ENCODE peak calls at places on chromosome 13, in five cellular contexts. M is lung, H is spleen, J is thoracic aorta, I is ovary. D is an unnamed sample.

GRCh38 chr13:29457299-29457698 is 138.2 kb downstream of the SLC7A1 start:
- DNase-seq in M (no peak), H (no peak), J (no peak), I (no peak), D (no peak)

GRCh38 chr13:28819748-28820098 is 416 bp upstream of the MTUS2 start:
- DNase-seq in M (no peak), H (no peak), J (no peak), I (peak; percentile 25), D (no peak)

GRCh38 chr13:97512732-97513131 is 78.8 kb downstream of the RAP2A start:
- DNase-seq in M (no peak), H (no peak), J (no peak), I (no peak), D (no peak)

GRCh38 chr13:100330662-100331061 is 241.8 kb downstream of the PCCA start:
- DNase-seq in M (no peak), H (no peak), J (no peak), I (no peak), D (no peak)

GRCh38 chr13:67071918-67072598 is 158.1 kb downstream of the PCDH9 start:
- DNase-seq in M (no peak), H (no peak), J (no peak), I (no peak), D (no peak)

GRCh38 chr13:74290324-74290773 is 156.1 kb upstream of the KLF12 start:
- DNase-seq in M (no peak), H (no peak), J (no peak), I (peak; percentile 25), D (no peak)

GRCh38 chr13:73428137-73428536 is 369.3 kb downstream of the KLF5 start:
- DNase-seq in M (no peak), H (no peak), J (no peak), I (no peak), D (no peak)

GRCh38 chr13:48066310-48066989 is 28.5 kb downstream of the MED4 start:
- DNase-seq in M (no peak), H (no peak), J (no peak), I (no peak), D (no peak)

GRCh38 chr13:36445806-36446423 is 13.6 kb downstream of the CCNA1 start:
- DNase-seq in M (no peak), H (no peak), J (no peak), I (no peak), D (no peak)

GRCh38 chr13:78030351-78030750 is 111.7 kb upstream of the EDNRB start:
- DNase-seq in M (no peak), H (no peak), J (no peak), I (no peak), D (no peak)

GRCh38 chr13:78029891-78030290 is 111.3 kb upstream of the EDNRB start:
- DNase-seq in M (no peak), H (no peak), J (no peak), I (no peak), D (no peak)

GRCh38 chr13:78032132-78032531 is 113.5 kb upstream of the EDNRB start:
- DNase-seq in M (no peak), H (no peak), J (no peak), I (no peak), D (no peak)

GRCh38 chr13:78040431-78040830 is 121.8 kb upstream of the EDNRB start:
- DNase-seq in M (no peak), H (no peak), J (no peak), I (no peak), D (no peak)

DNA sequence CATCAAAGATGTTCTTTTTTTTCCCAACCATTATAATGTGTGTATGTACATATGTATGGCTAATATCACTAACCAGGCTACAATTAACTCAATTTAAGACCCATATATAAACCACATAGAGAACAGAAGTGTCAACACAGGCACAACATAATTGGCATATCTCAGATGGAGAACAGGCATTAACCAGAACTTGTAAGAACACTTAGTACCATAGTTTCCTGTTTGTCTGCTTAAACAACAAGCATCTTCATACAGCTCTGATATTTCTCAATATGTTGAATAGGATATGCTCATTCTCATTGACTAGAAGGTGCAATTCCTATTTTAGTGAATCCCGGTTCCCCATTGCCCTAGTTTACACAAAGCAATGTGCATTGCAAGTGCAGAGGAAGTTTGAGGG is 116.9 kb upstream of the EDNRB start:
- DNase-seq in M (no peak), H (no peak), J (no peak), I (no peak), D (no peak)
- H3K4me1 ChIP-seq in M (peaks cover 3% of the 10 kb centered on the region), H (no peaks in the 10 kb centered on the region), J (no peaks in the 10 kb centered on the region), I (no peaks in the 10 kb centered on the region), D (no peaks in the 10 kb centered on the region)

DNA sequence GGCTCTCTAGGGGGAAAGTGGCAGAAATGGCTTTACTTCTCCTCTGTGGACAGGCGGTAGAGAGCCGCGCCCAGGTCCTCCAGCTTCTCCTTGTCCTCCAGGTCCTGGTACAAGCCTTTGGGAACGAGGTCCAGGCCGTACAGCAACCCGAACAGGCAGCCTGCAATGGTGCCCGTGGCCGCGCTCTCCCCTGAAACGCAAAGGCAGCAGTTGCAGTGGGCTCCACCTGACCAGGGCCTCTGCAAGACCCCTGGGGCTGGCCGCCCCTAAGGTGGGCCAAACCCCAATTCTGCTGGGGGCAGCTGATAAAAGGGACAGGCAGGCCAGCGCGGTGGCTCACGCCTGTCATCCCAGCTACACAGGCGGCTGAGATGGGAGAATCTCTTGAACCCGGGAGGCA is 30.5 kb downstream of the ADPRHL1 start:
- DNase-seq in M (no peak), H (no peak), J (no peak), I (no peak), D (no peak)
- H3K27ac ChIP-seq in M (no peak overlapping the region), H (peak overlapping the region; percentile 56), J (no peak overlapping the region), I (no peak overlapping the region), D (no peak overlapping the region)

GRCh38 chr13:105031306-105031705 is 1504.2 kb downstream of the EFNB2 start:
- DNase-seq in M (no peak), H (no peak), J (no peak), I (no peak), D (no peak)

GRCh38 chr13:105035092-105035491 is 1500.4 kb downstream of the EFNB2 start:
- DNase-seq in M (no peak), H (no peak), J (no peak), I (no peak), D (no peak)

GRCh38 chr13:105037064-105037463 is 1498.4 kb downstream of the EFNB2 start:
- DNase-seq in M (no peak), H (no peak), J (no peak), I (no peak), D (no peak)

GRCh38 chr13:105030851-105031250 is 1504.6 kb downstream of the EFNB2 start:
- DNase-seq in M (no peak), H (no peak), J (no peak), I (no peak), D (no peak)

DNA sequence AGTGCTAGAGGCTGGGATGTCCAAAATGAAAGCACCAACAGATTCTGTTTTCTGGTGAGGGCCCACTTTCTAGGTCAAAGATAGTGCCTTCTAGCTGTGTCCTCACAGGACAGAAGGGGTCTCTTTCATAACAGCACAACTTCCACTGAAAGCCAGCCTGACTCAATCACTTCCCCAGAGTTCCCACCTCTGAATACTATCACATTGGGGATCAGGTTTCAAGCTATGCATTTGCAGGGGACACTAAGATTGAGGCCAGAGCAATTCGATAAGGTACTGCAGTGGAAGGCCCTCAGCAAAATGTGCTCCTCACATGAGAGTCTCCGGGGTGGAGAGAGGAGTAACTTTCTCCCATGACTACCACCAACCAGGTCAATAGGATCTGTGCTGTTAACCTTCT is 1501.5 kb downstream of the EFNB2 start:
- DNase-seq in M (no peak), H (no peak), J (no peak), I (no peak), D (no peak)
- H3K4me3 ChIP-seq in M (no peak overlapping the region), H (no peak overlapping the region), J (no peak overlapping the region), I (no peak overlapping the region), D (no peak overlapping the region)

GRCh38 chr13:80408270-80408669 is 67.3 kb upstream of the SPRY2 start:
- DNase-seq in M (no peak), H (no peak), J (no peak), I (no peak), D (no peak)
- H3K4me1 ChIP-seq in M (no peaks in the 10 kb centered on the region), H (no peaks in the 10 kb centered on the region), J (no peaks in the 10 kb centered on the region), I (no peaks in the 10 kb centered on the region), D (no peaks in the 10 kb centered on the region)

GRCh38 chr13:112770504-112770903 is 80.7 kb downstream of the ATP11A start:
- DNase-seq in M (no peak), H (no peak), J (no peak), I (no peak), D (peak; percentile 14)

GRCh38 chr13:112771877-112772538 is 82.2 kb downstream of the ATP11A start:
- DNase-seq in M (no peak), H (peak; percentile 20), J (no peak), I (no peak), D (no peak)

GRCh38 chr13:112772539-112772909 is 82.7 kb downstream of the ATP11A start:
- DNase-seq in M (no peak), H (peak; percentile 53), J (no peak), I (no peak), D (no peak)

GRCh38 chr13:112772929-112773328 is 83.1 kb downstream of the ATP11A start:
- DNase-seq in M (no peak), H (peak; percentile 34), J (no peak), I (no peak), D (no peak)

GRCh38 chr13:112771139-112771876 is 81.5 kb downstream of the ATP11A start:
- DNase-seq in M (no peak), H (peak; percentile 35), J (no peak), I (no peak), D (no peak)
- H3K27ac ChIP-seq in M (peak overlapping the region; percentile 34), H (no peak overlapping the region), J (no peak overlapping the region), I (no peak overlapping the region), D (no peak overlapping the region)

GRCh38 chr13:104976964-104977363 is 1558.5 kb downstream of the EFNB2 start:
- DNase-seq in M (no peak), H (no peak), J (no peak), I (no peak), D (no peak)
- H3K4me3 ChIP-seq in M (no peak overlapping the region), H (no peak overlapping the region), J (no peak overlapping the region), I (no peak overlapping the region), D (no peak overlapping the region)

GRCh38 chr13:110716235-110716505 is 2.7 kb downstream of the ING1 start:
- DNase-seq in M (peak; percentile 52), H (no peak), J (no peak), I (no peak), D (peak; percentile 63)
- H3K4me1 ChIP-seq in M (peaks cover 4% of the 10 kb centered on the region), H (peaks cover 40% of the 10 kb centered on the region), J (peaks cover 26% of the 10 kb centered on the region), I (peaks cover 3% of the 10 kb centered on the region), D (peaks cover 22% of the 10 kb centered on the region)

DNA sequence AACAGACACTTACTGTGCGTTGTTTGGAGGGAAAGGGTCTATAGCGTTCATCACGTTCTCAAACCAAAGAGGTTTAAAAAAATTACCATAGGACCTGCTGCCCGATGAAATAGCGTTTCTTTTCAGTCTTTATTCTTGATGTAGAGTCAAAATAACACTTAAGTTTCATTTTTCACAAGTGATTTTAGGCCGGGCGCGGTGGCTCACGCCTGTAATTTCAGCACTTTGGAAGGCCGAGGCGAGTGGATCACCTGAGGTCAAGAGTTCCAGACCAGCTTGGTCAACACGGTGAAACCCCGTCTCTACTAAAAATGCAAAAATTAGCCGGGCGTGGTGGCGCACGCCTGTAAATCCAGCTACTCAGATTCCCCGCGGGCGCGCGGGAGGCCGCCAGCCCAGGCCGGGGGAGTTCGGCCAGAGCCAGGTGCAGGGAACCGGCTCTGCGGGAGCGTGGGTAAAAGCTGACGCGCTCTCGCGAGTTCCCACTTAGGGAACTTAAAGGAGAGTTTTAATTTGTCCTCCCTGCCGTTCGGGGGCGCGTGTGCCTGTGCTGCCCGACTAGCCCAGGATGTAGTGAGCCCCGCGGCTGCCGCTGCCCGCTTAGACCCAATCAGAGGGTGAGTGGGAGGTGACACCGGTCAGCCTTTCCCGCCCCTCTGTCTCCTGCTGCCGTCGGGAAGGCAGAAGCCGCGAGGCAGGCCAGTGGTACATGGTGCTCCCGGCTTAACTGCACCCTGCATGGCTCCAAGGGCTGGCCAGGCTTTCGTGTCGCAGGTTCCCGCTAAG is 35.8 kb upstream of the NEK3 start:
- DNase-seq in M (peak; percentile 69), H (peak; percentile 94), J (peak; percentile 53), I (peak; percentile 72), D (peak; percentile 89)
- H3K27ac ChIP-seq in M (peak overlapping the region; percentile 25), H (peak overlapping the region; percentile 80), J (peak overlapping the region; percentile 88), I (no peak overlapping the region), D (peak overlapping the region; percentile 55)